ENCODE peak calls at places on chromosomes 12 and 14, in four cellular contexts. Z is Peyer's patch; G is midbrain; S is activated CD8-positive, alpha-beta memory T cell treated with anti-CD3 and anti-CD28 coated beads, Interleukin-2, amount 50 U/mL, for 4 hours. J is an unnamed sample.

GRCh38 chr14:102493096-102493495 is 16.5 kb downstream of the ANKRD9 start:
- DNase-seq in Z (no peak), G (no peak), S (no peak), J (no peak)

GRCh38 chr12:20206410-20206809 is 161.9 kb upstream of the PDE3A start:
- DNase-seq in Z (no peak), G (no peak), S (no peak), J (no peak)

GRCh38 chr12:119180380-119181040 is 1.8 kb downstream of the HSPB8 start:
- DNase-seq in Z (no peak), G (peak; percentile 27), S (no peak), J (peak; percentile 13)

GRCh38 chr12:20451759-20452158 is 83.4 kb downstream of the PDE3A start:
- DNase-seq in Z (no peak), G (no peak), S (no peak), J (no peak)

GRCh38 chr14:100440207-100440631 is 117.1 kb downstream of the SLC25A47 start:
- DNase-seq in Z (peak; percentile 82), G (peak; percentile 72), S (no peak), J (peak; percentile 81)

GRCh38 chr14:95157987-95158712 is 821 bp upstream of the DICER1 start:
- DNase-seq in Z (no peak), G (no peak), S (no peak), J (peak; percentile 34)

GRCh38 chr12:57983150-57983857 is 41.9 kb downstream of the ATP23 start:
- DNase-seq in Z (no peak), G (peak; percentile 16), S (no peak), J (peak; percentile 34)

GRCh38 chr12:122031342-122032216 is 9.9 kb downstream of the BCL7A start:
- DNase-seq in Z (peak; percentile 69), G (no peak), S (peak; percentile 64), J (no peak)

GRCh38 chr12:124782132-124782531 is 81.5 kb downstream of the SCARB1 start:
- DNase-seq in Z (no peak), G (no peak), S (no peak), J (no peak)

GRCh38 chr12:109721276-109721675 is 7.7 kb downstream of the FAM222A start:
- DNase-seq in Z (no peak), G (peak; percentile 37), S (no peak), J (no peak)

GRCh38 chr14:29721586-29721985 is 206.1 kb downstream of the PRKD1 start:
- DNase-seq in Z (no peak), G (no peak), S (no peak), J (no peak)

GRCh38 chr14:22547948-22548750 is 40.9 kb downstream of the DAD1 start:
- DNase-seq in Z (no peak), G (no peak), S (no peak), J (no peak)

GRCh38 chr14:93068721-93069120 is 47.0 kb downstream of the ITPK1 start:
- DNase-seq in Z (no peak), G (no peak), S (no peak), J (no peak)

GRCh38 chr14:95119336-95119735 is 38.0 kb downstream of the DICER1 start:
- DNase-seq in Z (no peak), G (peak; percentile 86), S (no peak), J (no peak)

GRCh38 chr14:60724080-60724618 is at the start of gene SIX4:
- DNase-seq in Z (peak; percentile 54), G (peak; percentile 44), S (peak; percentile 15), J (peak; percentile 37)

GRCh38 chr12:94584370-94584769 is 66.0 kb downstream of the TMCC3 start:
- DNase-seq in Z (no peak), G (no peak), S (no peak), J (no peak)

GRCh38 chr12:93677195-93678064 is at the start of gene CRADD:
- DNase-seq in Z (peak; percentile 81), G (peak; percentile 95), S (peak; percentile 78), J (peak; percentile 87)

GRCh38 chr14:68947802-68948201 is 31.3 kb downstream of the ACTN1 start:
- DNase-seq in Z (peak; percentile 80), G (no peak), S (no peak), J (peak; percentile 83)

GRCh38 chr12:94596596-94596995 is 53.8 kb downstream of the TMCC3 start:
- DNase-seq in Z (no peak), G (no peak), S (no peak), J (no peak)

GRCh38 chr12:53667080-53667479 is 8.8 kb downstream of the ATP5MC2 start:
- DNase-seq in Z (no peak), G (no peak), S (no peak), J (no peak)

GRCh38 chr12:123058980-123059379 is 78.5 kb downstream of the ARL6IP4 start:
- DNase-seq in Z (peak; percentile 49), G (no peak), S (no peak), J (no peak)

GRCh38 chr12:71754461-71755145 is at the start of gene RAB21:
- DNase-seq in Z (peak; percentile 99), G (peak; percentile 97), S (peak; percentile 99), J (peak; percentile 99)

GRCh38 chr14:93980464-93981201 is 4.3 kb upstream of the ASB2 start:
- DNase-seq in Z (no peak), G (no peak), S (no peak), J (no peak)

GRCh38 chr14:33812181-33812580 is 138.7 kb downstream of the EGLN3 start:
- DNase-seq in Z (no peak), G (no peak), S (no peak), J (no peak)

GRCh38 chr12:20549115-20549719 is 145.9 kb upstream of the SLCO1C1 start:
- DNase-seq in Z (no peak), G (peak; percentile 46), S (no peak), J (peak; percentile 29)

GRCh38 chr14:99520571-99521081 is 39.4 kb downstream of the CCNK start:
- DNase-seq in Z (peak; percentile 37), G (no peak), S (no peak), J (no peak)

GRCh38 chr12:2334291-2335088 is 281.7 kb downstream of the CACNA1C start:
- DNase-seq in Z (no peak), G (peak; percentile 25), S (no peak), J (no peak)

GRCh38 chr12:15527201-15527782 is 205.0 kb downstream of the PTPRO start:
- DNase-seq in Z (no peak), G (no peak), S (no peak), J (no peak)

GRCh38 chr14:75991753-75992152 is 6.2 kb downstream of the IFT43 start:
- DNase-seq in Z (no peak), G (no peak), S (no peak), J (no peak)

GRCh38 chr14:69291891-69292586 is 32.1 kb downstream of the GALNT16 start:
- DNase-seq in Z (no peak), G (no peak), S (no peak), J (no peak)

GRCh38 chr14:94384342-94384741 is 4.1 kb downstream of the SERPINA1 start:
- DNase-seq in Z (no peak), G (no peak), S (no peak), J (no peak)

GRCh38 chr12:76863005-76863670 is 15.7 kb downstream of the CSRP2 start:
- DNase-seq in Z (no peak), G (no peak), S (no peak), J (no peak)

GRCh38 chr14:35215110-35215872 is 76.9 kb upstream of the PSMA6 start:
- DNase-seq in Z (no peak), G (no peak), S (no peak), J (no peak)

J was measured in left colon.